ENCODE peak calls at places on chromosomes 5 and 9, in eight cellular contexts. W is PC-9, J is mucosa of descending colon, U is thoracic aorta, K is endodermal cell, L is fibroblast of lung, S is AG04450, I is kidney. N is an unnamed sample.

GRCh38 chr5:61604076-61604475 is 272.0 kb downstream of the ZSWIM6 start:
- DNase-seq in S (no peak), I (no peak), L (no peak), U (no peak), K (no peak), W (no peak), J (no peak), N (no peak)

GRCh38 chr9:124442826-124443225 is 7.4 kb upstream of the ADGRD2 start:
- DNase-seq in I (no peak), L (no peak), U (no peak), J (no peak), K (no peak), W (no peak), S (no peak), N (no peak)

GRCh38 chr5:143453722-143454121 is 50.2 kb upstream of the NR3C1 start:
- DNase-seq in K (no peak), S (no peak), I (no peak), W (no peak), U (no peak), J (no peak), L (no peak), N (no peak)

GRCh38 chr9:32644698-32645097 is 9.2 kb upstream of the TAF1L start:
- DNase-seq in S (peak), J (no peak), U (no peak), L (no peak), K (no peak), I (no peak), W (peak), N (no peak)

GRCh38 chr9:18994263-18994916 is 38.6 kb downstream of the SAXO1 start:
- DNase-seq in W (no peak), L (no peak), J (no peak), K (no peak), U (no peak), I (no peak), S (no peak), N (no peak)

GRCh38 chr5:38226091-38226490 is 32.3 kb upstream of the EGFLAM start:
- DNase-seq in W (no peak), L (no peak), U (no peak), K (no peak), J (no peak), S (no peak), I (no peak), N (no peak)

GRCh38 chr5:116361171-116361967 is 213.3 kb downstream of the SEMA6A start:
- DNase-seq in K (peak), L (peak), W (no peak), S (no peak), J (peak), I (peak), U (no peak), N (no peak)

GRCh38 chr9:13705356-13705755 is 425.9 kb upstream of the MPDZ start:
- DNase-seq in W (no peak), U (no peak), K (no peak), S (no peak), J (no peak), L (no peak), I (no peak), N (no peak)

GRCh38 chr9:133930046-133931015 is 61.8 kb downstream of the VAV2 start:
- DNase-seq in S (no peak), I (no peak), K (no peak), J (no peak), U (no peak), W (no peak), L (no peak), N (no peak)

GRCh38 chr9:33445941-33446506 is 1.4 kb downstream of the AQP3 start:
- DNase-seq in U (no peak), S (no peak), J (peak), I (no peak), W (no peak), K (no peak), L (no peak), N (no peak)

GRCh38 chr5:50749873-50750272 is 83.4 kb downstream of the PARP8 start:
- DNase-seq in U (no peak), J (no peak), I (no peak), L (no peak), S (no peak), W (no peak), K (no peak), N (no peak)

GRCh38 chr9:99905833-99906402 is 536 bp upstream of the STX17 start:
- DNase-seq in J (peak), K (no peak), U (no peak), S (no peak), W (peak), I (no peak), L (no peak), N (no peak)

GRCh38 chr5:167710444-167711025 is 580.9 kb upstream of the WWC1 start:
- DNase-seq in K (no peak), J (no peak), S (no peak), L (no peak), U (no peak), W (peak), I (no peak), N (no peak)

GRCh38 chr9:36345103-36345846 is 54.8 kb downstream of the RNF38 start:
- DNase-seq in W (no peak), J (no peak), K (peak), S (no peak), L (no peak), U (no peak), I (no peak), N (no peak)
- TF ChIP-seq CTCF in W (peak), J (no peak), K (peak), S (peak), L (no peak), U (no peak), I (no peak), N (no peak)

DNA sequence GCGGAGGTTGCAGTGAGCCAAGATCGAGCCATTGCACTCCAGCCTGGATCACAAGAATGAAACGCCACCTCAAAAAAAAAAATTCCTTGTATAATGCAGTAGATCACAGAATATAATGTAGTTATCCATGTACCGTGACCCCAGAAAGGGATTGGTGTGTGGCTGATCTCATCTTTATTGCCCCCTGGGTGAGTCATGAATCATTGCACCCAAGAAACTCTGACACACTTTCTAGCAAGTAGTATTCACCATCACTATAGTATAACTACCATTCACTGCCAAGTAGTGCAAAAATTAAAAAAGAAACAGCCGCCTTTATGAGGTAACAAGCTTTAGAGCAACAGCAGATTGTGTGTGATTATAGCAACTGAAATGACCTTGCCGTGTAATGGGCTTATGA is 23.7 kb upstream of the ANKH start:
- DNase-seq in J (peak), K (no peak), L (no peak), W (peak), I (no peak), S (no peak), U (no peak), N (no peak)
- TF ChIP-seq CTCF in J (no peak), K (peak), L (peak), W (no peak), I (no peak), S (no peak), U (no peak), N (no peak)

GRCh38 chr9:91279296-91280204 is 82.2 kb downstream of the AUH start:
- DNase-seq in J (no peak), K (peak), W (no peak), L (no peak), I (no peak), U (no peak), S (no peak), N (no peak)

GRCh38 chr9:91274950-91275349 is 86.8 kb downstream of the AUH start:
- DNase-seq in I (no peak), K (no peak), J (no peak), L (no peak), S (no peak), W (no peak), U (no peak), N (no peak)

GRCh38 chr9:91275641-91276040 is 86.1 kb downstream of the AUH start:
- DNase-seq in U (no peak), I (no peak), K (no peak), W (no peak), S (no peak), J (no peak), L (no peak), N (no peak)

GRCh38 chr9:91276513-91276912 is 85.2 kb downstream of the AUH start:
- DNase-seq in W (no peak), L (no peak), K (no peak), S (no peak), U (no peak), J (no peak), I (no peak), N (no peak)

DNA sequence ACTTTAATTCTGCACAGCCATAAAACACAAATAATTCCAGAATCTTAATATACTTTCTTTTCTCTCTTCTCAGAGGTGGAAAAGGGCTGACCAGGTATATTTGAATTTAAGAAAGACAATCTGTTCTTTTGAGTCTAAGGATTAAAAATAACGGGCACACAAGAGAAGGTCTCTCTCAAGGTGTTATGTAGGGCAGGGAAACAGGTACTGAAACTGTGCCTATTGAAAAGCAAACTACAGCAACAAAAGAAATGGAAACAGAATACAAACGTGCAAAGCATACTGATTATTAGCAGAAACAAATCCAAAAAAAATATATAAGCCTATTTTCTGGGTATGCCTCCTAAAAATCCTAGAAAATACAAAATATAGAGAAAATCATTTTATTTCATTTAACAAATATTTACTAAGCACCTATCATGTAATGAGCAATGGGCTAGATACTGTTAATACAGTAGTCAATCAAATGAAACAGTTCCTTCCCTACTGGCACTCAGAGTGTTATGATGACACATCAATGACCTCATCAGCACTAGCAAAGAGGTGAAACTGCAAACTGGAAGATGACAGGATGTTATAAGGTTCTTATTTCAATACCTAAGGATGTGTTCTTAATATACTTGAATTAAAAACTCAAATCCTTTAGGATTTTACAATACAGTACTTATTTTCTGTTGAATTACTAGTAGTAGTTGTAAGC is 87.7 kb downstream of the AUH start:
- DNase-seq in U (no peak), I (no peak), J (no peak), S (no peak), W (no peak), L (peak), K (no peak), N (no peak)
- TF ChIP-seq CTCF in U (no peak), I (no peak), J (no peak), S (no peak), W (no peak), L (no peak), K (no peak), N (no peak)

DNA sequence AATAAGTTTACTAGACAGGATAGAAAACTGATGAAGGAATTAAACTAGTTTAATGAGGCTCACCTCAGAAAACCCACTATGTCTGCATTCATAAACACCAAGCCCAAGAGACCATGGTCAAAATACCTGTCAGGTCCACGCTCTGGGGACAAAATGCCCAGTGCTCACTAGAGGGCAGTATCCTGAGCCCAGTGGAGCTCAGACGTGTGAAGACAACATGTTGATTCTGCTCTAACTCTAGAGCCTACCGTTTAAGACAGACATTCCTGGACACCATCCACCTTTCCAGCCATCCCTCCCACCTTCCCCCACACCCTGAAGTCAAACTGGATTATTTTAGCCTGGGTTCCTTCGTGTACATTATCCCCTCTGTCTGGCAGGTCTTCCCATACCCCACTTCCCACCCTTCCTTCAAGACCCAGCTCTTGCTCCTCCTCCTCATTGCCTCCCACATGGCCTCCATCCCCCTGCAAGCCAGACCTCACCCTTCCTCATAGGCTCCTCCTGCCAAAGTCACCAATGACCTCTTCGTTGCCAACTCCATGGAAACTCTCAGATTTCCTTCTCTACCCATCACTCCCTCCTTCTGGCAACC is 142.3 kb upstream of the FSTL4 start:
- DNase-seq in L (peak), K (peak), S (no peak), J (peak), W (no peak), U (no peak), I (no peak), N (no peak)
- TF ChIP-seq CTCF in L (peak), K (peak), S (peak), J (no peak), W (peak), U (peak), I (peak), N (no peak)

GRCh38 chr5:78908173-78908901 is 76.8 kb downstream of the ARSB start:
- DNase-seq in S (peak), W (no peak), U (no peak), I (no peak), K (peak), L (peak), J (peak), N (no peak)
- TF ChIP-seq CTCF in S (peak), W (no peak), U (no peak), I (no peak), K (no peak), L (no peak), J (no peak), N (no peak)